ENCODE peak calls at places on chromosomes 6 and 20, in six cellular contexts. Y, N, W, K, P and B are unnamed samples.

GRCh38 chr20:1870792-1871550 is 24.2 kb upstream of the SIRPA start:
- DNase-seq in Y (no peak), N (no peak), W (no peak), K (no peak), P (no peak), B (no peak)

GRCh38 chr6:74074609-74075008 is 378.6 kb downstream of the CD109 start:
- DNase-seq in Y (no peak), N (no peak), W (no peak), K (no peak), P (no peak), B (no peak)

GRCh38 chr20:58906894-58907293 is 54.4 kb downstream of the GNAS start:
- DNase-seq in Y (no peak), N (no peak), W (no peak), K (no peak), P (no peak), B (no peak)

GRCh38 chr20:47024461-47024937 is 129.9 kb downstream of the EYA2 start:
- DNase-seq in Y (no peak), N (no peak), W (no peak), K (no peak), P (no peak), B (no peak)

GRCh38 chr6:93416575-93417420 is 2.6 kb downstream of the EPHA7 start:
- DNase-seq in Y (peak; percentile 48), N (no peak), W (no peak), K (peak; percentile 72), P (peak; percentile 31), B (peak; percentile 63)

GRCh38 chr6:48570656-48571055 is 459.7 kb upstream of the PTCHD4 start:
- DNase-seq in Y (no peak), N (no peak), W (no peak), K (no peak), P (no peak), B (no peak)

GRCh38 chr6:169675011-169675410 is 26.8 kb downstream of the WDR27 start:
- DNase-seq in Y (no peak), N (no peak), W (no peak), K (no peak), P (no peak), B (no peak)

GRCh38 chr6:85396159-85396808 is 53.6 kb upstream of the NT5E start:
- DNase-seq in Y (no peak), N (no peak), W (no peak), K (no peak), P (no peak), B (no peak)

GRCh38 chr6:15504040-15504491 is 158.8 kb downstream of the DTNBP1 start:
- DNase-seq in Y (no peak), N (no peak), W (no peak), K (peak; percentile 92), P (peak; percentile 46), B (no peak)

GRCh38 chr6:35624341-35625070 is 64.2 kb downstream of the FKBP5 start:
- DNase-seq in Y (no peak), N (no peak), W (no peak), K (no peak), P (peak; percentile 7), B (no peak)

GRCh38 chr6:88843040-88843439 is 120.4 kb downstream of the RNGTT start:
- DNase-seq in Y (no peak), N (no peak), W (no peak), K (no peak), P (no peak), B (no peak)

GRCh38 chr6:61203966-61204496 is 1082.0 kb downstream of the KHDRBS2 start:
- DNase-seq in Y (no peak), N (no peak), W (no peak), K (no peak), P (no peak), B (no peak)

GRCh38 chr20:3818155-3819151 is 1.9 kb upstream of the AP5S1 start:
- DNase-seq in Y (peak; percentile 77), N (no peak), W (peak; percentile 56), K (no peak), P (peak; percentile 82), B (peak; percentile 88)

GRCh38 chr6:7671076-7671475 is 54.8 kb upstream of the BMP6 start:
- DNase-seq in Y (no peak), N (no peak), W (peak; percentile 16), K (no peak), P (no peak), B (no peak)

GRCh38 chr20:12638633-12639360 is 370.0 kb upstream of the SPTLC3 start:
- DNase-seq in Y (no peak), N (no peak), W (no peak), K (no peak), P (peak; percentile 34), B (no peak)

GRCh38 chr6:166774770-166775169 is 147.7 kb upstream of the RPS6KA2 start:
- DNase-seq in Y (no peak), N (no peak), W (no peak), K (peak; percentile 10), P (no peak), B (no peak)

GRCh38 chr6:117840541-117840983 is 66.5 kb upstream of the SLC35F1 start:
- DNase-seq in Y (no peak), N (no peak), W (no peak), K (no peak), P (peak; percentile 14), B (peak; percentile 39)

GRCh38 chr20:13638162-13638495 is 603 bp downstream of the TASP1 start:
- DNase-seq in Y (no peak), N (no peak), W (no peak), K (no peak), P (no peak), B (peak; percentile 79)

GRCh38 chr6:31940256-31940664 is 5.6 kb upstream of the CFB start:
- DNase-seq in Y (no peak), N (no peak), W (no peak), K (no peak), P (no peak), B (no peak)

GRCh38 chr20:14189794-14190402 is 147.5 kb downstream of the FLRT3 start:
- DNase-seq in Y (peak; percentile 16), N (no peak), W (no peak), K (no peak), P (peak; percentile 21), B (peak; percentile 71)

GRCh38 chr20:15849131-15849685 is 724.0 kb downstream of the KIF16B start:
- DNase-seq in Y (no peak), N (no peak), W (no peak), K (no peak), P (no peak), B (no peak)

GRCh38 chr6:13830803-13831202 is 16.4 kb upstream of the MCUR1 start:
- DNase-seq in Y (no peak), N (no peak), W (no peak), K (no peak), P (no peak), B (no peak)

GRCh38 chr6:88662163-88662580 is 301.2 kb downstream of the RNGTT start:
- DNase-seq in Y (peak; percentile 62), N (no peak), W (no peak), K (no peak), P (no peak), B (no peak)

GRCh38 chr6:18307006-18307405 is 42.7 kb upstream of the DEK start:
- DNase-seq in Y (no peak), N (no peak), W (peak; percentile 15), K (no peak), P (no peak), B (no peak)

GRCh38 chr6:20826378-20826777 is 292.1 kb downstream of the CDKAL1 start:
- DNase-seq in Y (no peak), N (no peak), W (no peak), K (no peak), P (no peak), B (no peak)

GRCh38 chr6:37493047-37493995 is 6.4 kb downstream of the CCDC167 start:
- DNase-seq in Y (no peak), N (no peak), W (no peak), K (no peak), P (no peak), B (peak; percentile 84)

GRCh38 chr6:100763617-100764016 is 117.5 kb downstream of the ASCC3 start:
- DNase-seq in Y (no peak), N (no peak), W (no peak), K (no peak), P (no peak), B (no peak)

GRCh38 chr6:6915813-6916547 is 191.8 kb upstream of the RREB1 start:
- DNase-seq in Y (peak; percentile 55), N (no peak), W (no peak), K (no peak), P (no peak), B (no peak)

GRCh38 chr20:14745830-14746229 is 408.4 kb upstream of the FLRT3 start:
- DNase-seq in Y (no peak), N (no peak), W (no peak), K (no peak), P (no peak), B (no peak)

GRCh38 chr20:1907586-1907985 is 12.4 kb downstream of the SIRPA start:
- DNase-seq in Y (no peak), N (no peak), W (peak; percentile 71), K (no peak), P (no peak), B (no peak)